ENCODE peak calls at places on chromosomes 12 and 14, in seven cellular contexts. One of them, this sample, is unnamed.

GRCh38 chr14:104867371-104868059 is 2.4 kb downstream of the CEP170B start:
- DNase-seq in left ventricle myocardium inferior: peak; percentile 11
- DNase-seq in kidney epithelial cell: no peak
- DNase-seq in aorta: no peak
- DNase-seq in right atrium auricular region: no peak
- DNase-seq in adrenal gland: no peak
- DNase-seq in endothelial cell of umbilical vein: no peak
- DNase-seq in this sample: no peak

GRCh38 chr12:28975564-28976340 is 173.3 kb upstream of the FAR2 start:
- DNase-seq in right atrium auricular region: no peak
- DNase-seq in left ventricle myocardium inferior: no peak
- DNase-seq in aorta: no peak
- DNase-seq in kidney epithelial cell: no peak
- DNase-seq in adrenal gland: no peak
- DNase-seq in endothelial cell of umbilical vein: no peak
- DNase-seq in this sample: no peak

GRCh38 chr14:49114161-49114893 is 471.9 kb downstream of the RPS29 start:
- DNase-seq in aorta: no peak
- DNase-seq in right atrium auricular region: no peak
- DNase-seq in adrenal gland: no peak
- DNase-seq in endothelial cell of umbilical vein: no peak
- DNase-seq in kidney epithelial cell: no peak
- DNase-seq in left ventricle myocardium inferior: no peak
- DNase-seq in this sample: no peak

GRCh38 chr14:96164861-96165490 is 39.7 kb upstream of the BDKRB2 start:
- DNase-seq in kidney epithelial cell: no peak
- DNase-seq in left ventricle myocardium inferior: no peak
- DNase-seq in right atrium auricular region: peak; percentile 38
- DNase-seq in adrenal gland: no peak
- DNase-seq in aorta: no peak
- DNase-seq in endothelial cell of umbilical vein: no peak
- DNase-seq in this sample: no peak

GRCh38 chr14:104579507-104579906 is at the start of gene C14orf180:
- DNase-seq in left ventricle myocardium inferior: peak; percentile 72
- DNase-seq in right atrium auricular region: no peak
- DNase-seq in endothelial cell of umbilical vein: no peak
- DNase-seq in aorta: peak; percentile 63
- DNase-seq in adrenal gland: peak; percentile 65
- DNase-seq in kidney epithelial cell: no peak
- DNase-seq in this sample: peak; percentile 28

GRCh38 chr14:50051106-50051505 is 65.3 kb downstream of the VCPKMT start:
- DNase-seq in right atrium auricular region: no peak
- DNase-seq in endothelial cell of umbilical vein: no peak
- DNase-seq in adrenal gland: no peak
- DNase-seq in kidney epithelial cell: no peak
- DNase-seq in left ventricle myocardium inferior: no peak
- DNase-seq in aorta: no peak
- DNase-seq in this sample: no peak

GRCh38 chr14:92154283-92154942 is 32.6 kb downstream of the CPSF2 start:
- DNase-seq in aorta: no peak
- DNase-seq in right atrium auricular region: no peak
- DNase-seq in left ventricle myocardium inferior: no peak
- DNase-seq in endothelial cell of umbilical vein: no peak
- DNase-seq in kidney epithelial cell: no peak
- DNase-seq in adrenal gland: no peak
- DNase-seq in this sample: no peak

GRCh38 chr12:2617365-2617764 is 177.4 kb upstream of the FKBP4 start:
- DNase-seq in adrenal gland: no peak
- DNase-seq in left ventricle myocardium inferior: no peak
- DNase-seq in right atrium auricular region: no peak
- DNase-seq in kidney epithelial cell: no peak
- DNase-seq in aorta: peak; percentile 19
- DNase-seq in endothelial cell of umbilical vein: no peak
- DNase-seq in this sample: no peak

GRCh38 chr14:70640938-70641547 is 673 bp upstream of the TTC9 start:
- DNase-seq in adrenal gland: peak; percentile 33
- DNase-seq in aorta: peak; percentile 46
- DNase-seq in kidney epithelial cell: no peak
- DNase-seq in endothelial cell of umbilical vein: peak; percentile 6
- DNase-seq in right atrium auricular region: no peak
- DNase-seq in left ventricle myocardium inferior: no peak
- DNase-seq in this sample: peak; percentile 30

GRCh38 chr14:105422695-105423487 is 3.3 kb downstream of the MTA1 start:
- DNase-seq in adrenal gland: no peak
- DNase-seq in right atrium auricular region: no peak
- DNase-seq in endothelial cell of umbilical vein: no peak
- DNase-seq in kidney epithelial cell: no peak
- DNase-seq in left ventricle myocardium inferior: no peak
- DNase-seq in aorta: no peak
- DNase-seq in this sample: no peak

GRCh38 chr14:56271988-56272387 is 153.8 kb downstream of the PELI2 start:
- DNase-seq in left ventricle myocardium inferior: no peak
- DNase-seq in adrenal gland: no peak
- DNase-seq in aorta: no peak
- DNase-seq in kidney epithelial cell: peak; percentile 2
- DNase-seq in right atrium auricular region: no peak
- DNase-seq in endothelial cell of umbilical vein: peak; percentile 94
- DNase-seq in this sample: no peak

GRCh38 chr12:106248177-106248848 is 493 bp upstream of the CKAP4 start:
- DNase-seq in aorta: peak; percentile 77
- DNase-seq in kidney epithelial cell: no peak
- DNase-seq in adrenal gland: peak; percentile 83
- DNase-seq in right atrium auricular region: peak; percentile 79
- DNase-seq in left ventricle myocardium inferior: peak; percentile 67
- DNase-seq in endothelial cell of umbilical vein: peak; percentile 69
- DNase-seq in this sample: peak; percentile 87

GRCh38 chr12:124336184-124336437 is 41.2 kb downstream of the RFLNA start:
- DNase-seq in adrenal gland: no peak
- DNase-seq in endothelial cell of umbilical vein: no peak
- DNase-seq in kidney epithelial cell: no peak
- DNase-seq in left ventricle myocardium inferior: no peak
- DNase-seq in right atrium auricular region: no peak
- DNase-seq in aorta: no peak
- DNase-seq in this sample: no peak
- H3K36me3 ChIP-seq in adrenal gland: no peaks in the 10 kb centered on the region
- H3K36me3 ChIP-seq in endothelial cell of umbilical vein: peaks cover 43% of the 10 kb centered on the region
- H3K36me3 ChIP-seq in kidney epithelial cell: peaks cover 7% of the 10 kb centered on the region
- H3K36me3 ChIP-seq in left ventricle myocardium inferior: peaks cover 89% of the 10 kb centered on the region
- H3K36me3 ChIP-seq in right atrium auricular region: peaks cover 88% of the 10 kb centered on the region
- H3K36me3 ChIP-seq in aorta: no peaks in the 10 kb centered on the region
- H3K36me3 ChIP-seq in this sample: peaks cover 48% of the 10 kb centered on the region

DNA sequence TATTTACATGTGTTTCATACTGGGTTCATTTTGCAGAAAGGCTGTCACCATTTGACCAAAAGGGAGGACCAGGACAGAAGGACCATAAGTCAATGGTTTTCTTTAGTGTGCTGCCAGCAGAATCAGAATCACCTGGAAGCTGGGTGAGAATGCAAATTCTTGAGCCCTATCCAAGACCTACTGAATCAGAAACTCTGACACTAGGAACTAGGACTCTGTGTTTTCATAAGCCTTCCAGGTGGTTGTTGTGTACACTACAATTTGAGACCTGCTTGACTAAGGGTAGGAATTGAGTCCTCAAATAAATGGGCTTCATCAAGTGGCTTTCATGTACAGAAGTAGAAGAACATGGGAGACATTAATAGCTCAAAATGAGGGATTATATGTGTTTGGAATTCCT is 32.2 kb downstream of the PDE6H start:
- DNase-seq in kidney epithelial cell: no peak
- DNase-seq in aorta: no peak
- DNase-seq in right atrium auricular region: no peak
- DNase-seq in left ventricle myocardium inferior: no peak
- DNase-seq in endothelial cell of umbilical vein: no peak
- DNase-seq in adrenal gland: no peak
- DNase-seq in this sample: no peak
- H3K27me3 ChIP-seq in kidney epithelial cell: peaks cover 4% of the 10 kb centered on the region
- H3K27me3 ChIP-seq in aorta: no peaks in the 10 kb centered on the region
- H3K27me3 ChIP-seq in right atrium auricular region: no peaks in the 10 kb centered on the region
- H3K27me3 ChIP-seq in left ventricle myocardium inferior: peaks cover 22% of the 10 kb centered on the region
- H3K27me3 ChIP-seq in endothelial cell of umbilical vein: peaks cover 66% of the 10 kb centered on the region
- H3K27me3 ChIP-seq in adrenal gland: no peaks in the 10 kb centered on the region
- H3K27me3 ChIP-seq in this sample: peaks cover 13% of the 10 kb centered on the region

DNA sequence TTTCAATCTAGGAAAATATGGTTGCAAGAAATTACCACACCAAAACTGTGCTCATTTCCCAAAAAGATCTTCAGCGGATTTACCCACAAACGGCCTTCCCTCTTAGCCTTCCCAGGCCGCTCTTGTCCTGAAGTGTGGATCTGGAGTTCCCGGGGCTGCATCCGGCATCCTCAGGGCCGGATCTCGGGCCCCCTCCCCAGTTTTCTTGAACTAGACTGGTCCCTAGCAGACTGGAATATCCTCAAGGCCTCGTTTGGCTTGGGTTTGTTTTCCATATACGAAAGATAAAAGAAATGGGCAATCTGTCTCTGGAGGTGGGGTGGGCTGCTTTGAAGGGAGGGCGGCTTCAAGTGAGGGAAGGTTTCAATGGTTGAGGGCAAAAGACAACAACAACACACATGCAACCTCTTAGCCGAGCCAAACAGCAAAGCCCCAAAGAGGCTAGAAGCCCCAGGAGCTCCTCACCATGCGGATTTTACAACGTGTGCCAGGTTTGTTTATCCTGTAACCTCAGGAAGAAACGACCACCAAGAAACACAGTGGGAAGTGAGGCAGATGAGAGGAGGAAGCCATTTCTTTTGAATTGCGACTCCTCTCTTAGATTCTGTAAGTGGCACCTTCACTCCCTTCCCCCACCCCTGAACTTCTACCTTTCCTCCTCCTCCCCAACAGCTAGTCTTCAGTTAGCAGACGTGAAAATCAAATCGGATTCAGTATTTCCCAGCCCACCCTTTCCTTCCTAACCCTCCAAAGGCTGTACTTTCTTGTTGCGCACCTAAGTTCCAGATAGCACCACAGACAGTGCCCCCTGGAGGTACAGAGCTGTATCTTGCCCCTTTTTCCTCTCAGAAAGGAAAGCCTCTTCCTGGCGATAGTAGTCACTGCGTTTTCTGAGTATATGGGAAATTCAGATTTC is 2.6 kb downstream of the MYF6 start:
- DNase-seq in aorta: no peak
- DNase-seq in left ventricle myocardium inferior: no peak
- DNase-seq in right atrium auricular region: no peak
- DNase-seq in adrenal gland: no peak
- DNase-seq in kidney epithelial cell: no peak
- DNase-seq in endothelial cell of umbilical vein: no peak
- DNase-seq in this sample: no peak
- H3K4me3 ChIP-seq in aorta: no peak overlapping the region
- H3K4me3 ChIP-seq in left ventricle myocardium inferior: no peak overlapping the region
- H3K4me3 ChIP-seq in right atrium auricular region: no peak overlapping the region
- H3K4me3 ChIP-seq in adrenal gland: no peak overlapping the region
- H3K4me3 ChIP-seq in kidney epithelial cell: no peak overlapping the region
- H3K4me3 ChIP-seq in endothelial cell of umbilical vein: no peak overlapping the region
- H3K4me3 ChIP-seq in this sample: no peak overlapping the region

DNA sequence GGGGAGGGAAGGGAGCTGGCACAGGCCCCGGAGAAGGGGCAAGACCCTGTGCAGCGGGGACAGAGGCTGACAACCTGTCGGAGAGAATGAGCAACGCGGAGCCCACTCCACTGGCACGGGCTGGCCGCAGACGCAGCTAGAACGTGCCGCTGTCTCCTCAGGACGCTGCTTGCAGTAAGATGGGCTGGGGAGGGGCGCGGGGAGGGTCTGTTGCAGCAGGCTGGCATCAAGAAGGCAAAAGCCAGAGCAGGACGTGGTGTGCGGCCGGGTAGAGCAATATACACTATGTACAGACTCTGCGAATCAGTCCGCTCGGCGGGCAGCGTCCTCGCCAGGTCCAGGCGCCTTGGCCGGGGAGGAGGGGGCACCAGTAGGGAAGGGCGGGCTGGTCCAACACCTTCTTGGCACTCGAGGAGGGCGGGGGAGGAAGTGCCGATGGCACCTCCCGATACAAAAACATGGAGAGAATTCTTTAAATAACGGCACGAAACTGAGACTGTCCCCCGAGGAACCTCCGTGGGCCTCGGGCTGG is 19.8 kb downstream of the RAB35 start:
- DNase-seq in kidney epithelial cell: no peak
- DNase-seq in adrenal gland: no peak
- DNase-seq in left ventricle myocardium inferior: no peak
- DNase-seq in endothelial cell of umbilical vein: no peak
- DNase-seq in right atrium auricular region: no peak
- DNase-seq in aorta: no peak
- DNase-seq in this sample: no peak
- H3K36me3 ChIP-seq in kidney epithelial cell: peaks cover 4% of the 10 kb centered on the region
- H3K36me3 ChIP-seq in adrenal gland: no peaks in the 10 kb centered on the region
- H3K36me3 ChIP-seq in left ventricle myocardium inferior: peaks cover 55% of the 10 kb centered on the region
- H3K36me3 ChIP-seq in endothelial cell of umbilical vein: peaks cover 35% of the 10 kb centered on the region
- H3K36me3 ChIP-seq in right atrium auricular region: peaks cover 26% of the 10 kb centered on the region
- H3K36me3 ChIP-seq in aorta: no peaks in the 10 kb centered on the region
- H3K36me3 ChIP-seq in this sample: peaks cover 49% of the 10 kb centered on the region

GRCh38 chr12:67366530-67367196 is 97.5 kb downstream of the CAND1 start:
- DNase-seq in adrenal gland: no peak
- DNase-seq in aorta: no peak
- DNase-seq in right atrium auricular region: no peak
- DNase-seq in left ventricle myocardium inferior: no peak
- DNase-seq in kidney epithelial cell: peak; percentile 53
- DNase-seq in endothelial cell of umbilical vein: no peak
- DNase-seq in this sample: no peak
- H3K27me3 ChIP-seq in adrenal gland: no peaks in the 10 kb centered on the region
- H3K27me3 ChIP-seq in aorta: no peaks in the 10 kb centered on the region
- H3K27me3 ChIP-seq in right atrium auricular region: no peaks in the 10 kb centered on the region
- H3K27me3 ChIP-seq in left ventricle myocardium inferior: no peaks in the 10 kb centered on the region
- H3K27me3 ChIP-seq in kidney epithelial cell: no peaks in the 10 kb centered on the region
- H3K27me3 ChIP-seq in endothelial cell of umbilical vein: no peaks in the 10 kb centered on the region
- H3K27me3 ChIP-seq in this sample: no peaks in the 10 kb centered on the region

DNA sequence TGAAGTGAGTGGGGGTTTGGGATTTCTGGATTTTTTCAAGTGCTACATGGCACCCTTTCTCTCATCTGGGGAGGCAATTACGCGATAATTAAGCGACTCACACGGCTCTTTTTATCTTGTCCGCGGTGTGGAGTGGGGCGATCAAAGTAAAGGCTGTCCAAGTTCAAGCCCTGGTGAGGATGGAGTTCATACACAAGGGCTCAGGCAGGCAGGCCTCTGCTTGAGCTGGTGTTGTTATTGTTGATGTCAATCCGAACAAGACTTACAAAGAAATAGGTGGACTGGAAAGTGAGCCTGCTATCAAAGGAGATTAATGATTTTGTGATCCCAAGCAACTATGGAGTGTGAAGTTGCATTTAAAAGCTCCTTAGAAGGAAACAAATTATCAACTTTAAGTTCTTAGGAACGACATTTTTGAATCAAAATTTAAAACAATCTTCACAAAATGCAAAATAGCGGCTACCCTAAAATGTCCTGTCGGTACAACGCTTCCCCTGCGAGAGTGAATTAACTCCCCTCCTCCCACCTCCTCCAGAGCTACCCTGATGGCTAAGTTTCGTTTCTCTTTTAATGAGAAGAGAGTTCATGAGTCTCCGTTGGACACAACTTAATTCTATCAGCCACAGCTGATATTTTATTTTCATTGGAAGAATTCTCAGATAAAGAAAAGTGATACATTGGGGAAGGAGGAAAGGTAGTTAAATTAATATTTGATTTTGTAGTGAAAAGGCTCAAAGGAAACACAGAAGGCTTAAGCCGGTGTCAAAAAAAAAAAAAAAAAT is 5.9 kb downstream of the FOXA1 start:
- DNase-seq in left ventricle myocardium inferior: no peak
- DNase-seq in kidney epithelial cell: no peak
- DNase-seq in adrenal gland: no peak
- DNase-seq in endothelial cell of umbilical vein: no peak
- DNase-seq in aorta: no peak
- DNase-seq in right atrium auricular region: no peak
- DNase-seq in this sample: no peak
- H3K4me3 ChIP-seq in left ventricle myocardium inferior: no peak overlapping the region
- H3K4me3 ChIP-seq in kidney epithelial cell: no peak overlapping the region
- H3K4me3 ChIP-seq in adrenal gland: no peak overlapping the region
- H3K4me3 ChIP-seq in endothelial cell of umbilical vein: no peak overlapping the region
- H3K4me3 ChIP-seq in aorta: no peak overlapping the region
- H3K4me3 ChIP-seq in right atrium auricular region: no peak overlapping the region
- H3K4me3 ChIP-seq in this sample: no peak overlapping the region

GRCh38 chr12:48651681-48652080 is 30.4 kb downstream of the KANSL2 start:
- DNase-seq in left ventricle myocardium inferior: no peak
- DNase-seq in kidney epithelial cell: no peak
- DNase-seq in right atrium auricular region: no peak
- DNase-seq in aorta: no peak
- DNase-seq in adrenal gland: no peak
- DNase-seq in endothelial cell of umbilical vein: no peak
- DNase-seq in this sample: no peak
- H3K36me3 ChIP-seq in left ventricle myocardium inferior: peaks cover 67% of the 10 kb centered on the region
- H3K36me3 ChIP-seq in kidney epithelial cell: no peaks in the 10 kb centered on the region
- H3K36me3 ChIP-seq in right atrium auricular region: peaks cover 49% of the 10 kb centered on the region
- H3K36me3 ChIP-seq in aorta: peaks cover 11% of the 10 kb centered on the region
- H3K36me3 ChIP-seq in adrenal gland: no peaks in the 10 kb centered on the region
- H3K36me3 ChIP-seq in endothelial cell of umbilical vein: peaks cover 24% of the 10 kb centered on the region
- H3K36me3 ChIP-seq in this sample: peaks cover 79% of the 10 kb centered on the region

This sample was measured in MG63.